ENCODE peak calls at places on chromosomes 12 and 14, in seven cellular contexts. One of them, this sample, is unnamed.
A peak's percentile ranks its signal among the peaks of the same experiment; 100 is the strongest.

GRCh38 chr12:94285954-94286579 is 137.7 kb downstream of the PLXNC1 start:
- DNase-seq in GM23338: no peak
- DNase-seq in adrenal gland: no peak
- DNase-seq in transverse colon: no peak
- DNase-seq in Caco-2: no peak
- DNase-seq in cardiac muscle cell: no peak
- DNase-seq in CD8-positive, alpha-beta memory T cell: no peak
- DNase-seq in this sample: no peak

GRCh38 chr12:114902665-114903393 is 218.9 kb upstream of the TBX3 start:
- DNase-seq in CD8-positive, alpha-beta memory T cell: no peak
- DNase-seq in transverse colon: no peak
- DNase-seq in GM23338: no peak
- DNase-seq in Caco-2: peak; percentile 58
- DNase-seq in cardiac muscle cell: peak; percentile 68
- DNase-seq in adrenal gland: no peak
- DNase-seq in this sample: no peak

GRCh38 chr14:36069535-36069900 is 107.0 kb downstream of the PTCSC3 start:
- DNase-seq in CD8-positive, alpha-beta memory T cell: peak; percentile 16
- DNase-seq in GM23338: peak; percentile 81
- DNase-seq in cardiac muscle cell: peak; percentile 43
- DNase-seq in Caco-2: peak; percentile 51
- DNase-seq in transverse colon: no peak
- DNase-seq in adrenal gland: no peak
- DNase-seq in this sample: peak; percentile 69

GRCh38 chr14:96057738-96058137 is 18.6 kb downstream of the C14orf132 start:
- DNase-seq in GM23338: no peak
- DNase-seq in transverse colon: no peak
- DNase-seq in Caco-2: no peak
- DNase-seq in adrenal gland: no peak
- DNase-seq in CD8-positive, alpha-beta memory T cell: no peak
- DNase-seq in cardiac muscle cell: no peak
- DNase-seq in this sample: no peak

GRCh38 chr14:33120341-33120740 is 181.7 kb downstream of the NPAS3 start:
- DNase-seq in cardiac muscle cell: no peak
- DNase-seq in Caco-2: no peak
- DNase-seq in transverse colon: no peak
- DNase-seq in CD8-positive, alpha-beta memory T cell: no peak
- DNase-seq in GM23338: no peak
- DNase-seq in adrenal gland: no peak
- DNase-seq in this sample: no peak

GRCh38 chr12:121789800-121790748 is 3.4 kb downstream of the RHOF start:
- DNase-seq in GM23338: peak; percentile 67
- DNase-seq in CD8-positive, alpha-beta memory T cell: peak; percentile 96
- DNase-seq in cardiac muscle cell: peak; percentile 27
- DNase-seq in Caco-2: no peak
- DNase-seq in adrenal gland: peak; percentile 61
- DNase-seq in transverse colon: peak; percentile 87
- DNase-seq in this sample: peak; percentile 44

GRCh38 chr12:26138860-26139259 is 14.0 kb upstream of the BHLHE41 start:
- DNase-seq in Caco-2: no peak
- DNase-seq in transverse colon: no peak
- DNase-seq in cardiac muscle cell: no peak
- DNase-seq in GM23338: no peak
- DNase-seq in adrenal gland: no peak
- DNase-seq in CD8-positive, alpha-beta memory T cell: no peak
- DNase-seq in this sample: no peak

GRCh38 chr14:104820669-104821228 is 19.8 kb downstream of the ZBTB42 start:
- DNase-seq in Caco-2: no peak
- DNase-seq in cardiac muscle cell: peak; percentile 81
- DNase-seq in GM23338: peak; percentile 79
- DNase-seq in adrenal gland: peak; percentile 52
- DNase-seq in transverse colon: peak; percentile 65
- DNase-seq in CD8-positive, alpha-beta memory T cell: no peak
- DNase-seq in this sample: peak; percentile 69

GRCh38 chr14:87133073-87133815 is 859.7 kb downstream of the GALC start:
- DNase-seq in transverse colon: no peak
- DNase-seq in adrenal gland: no peak
- DNase-seq in CD8-positive, alpha-beta memory T cell: no peak
- DNase-seq in GM23338: no peak
- DNase-seq in cardiac muscle cell: no peak
- DNase-seq in Caco-2: no peak
- DNase-seq in this sample: no peak

GRCh38 chr12:93060666-93061413 is 131.7 kb upstream of the EEA1 start:
- DNase-seq in transverse colon: no peak
- DNase-seq in CD8-positive, alpha-beta memory T cell: no peak
- DNase-seq in adrenal gland: peak; percentile 21
- DNase-seq in GM23338: peak; percentile 41
- DNase-seq in Caco-2: no peak
- DNase-seq in cardiac muscle cell: peak; percentile 80
- DNase-seq in this sample: no peak

GRCh38 chr12:116472193-116472592 is 87.0 kb upstream of the MAP1LC3B2 start:
- DNase-seq in adrenal gland: no peak
- DNase-seq in GM23338: no peak
- DNase-seq in Caco-2: no peak
- DNase-seq in CD8-positive, alpha-beta memory T cell: no peak
- DNase-seq in cardiac muscle cell: no peak
- DNase-seq in transverse colon: no peak
- DNase-seq in this sample: no peak

GRCh38 chr14:35963209-35963608 is 137.1 kb downstream of the BRMS1L start:
- DNase-seq in Caco-2: no peak
- DNase-seq in CD8-positive, alpha-beta memory T cell: no peak
- DNase-seq in cardiac muscle cell: no peak
- DNase-seq in adrenal gland: no peak
- DNase-seq in transverse colon: no peak
- DNase-seq in GM23338: peak; percentile 67
- DNase-seq in this sample: no peak

GRCh38 chr12:121238604-121239334 is 28.8 kb downstream of the P2RX4 start:
- DNase-seq in transverse colon: no peak
- DNase-seq in Caco-2: no peak
- DNase-seq in CD8-positive, alpha-beta memory T cell: peak; percentile 15
- DNase-seq in GM23338: peak; percentile 45
- DNase-seq in adrenal gland: no peak
- DNase-seq in cardiac muscle cell: no peak
- DNase-seq in this sample: peak; percentile 75

GRCh38 chr12:105980048-105980447 is 158.7 kb downstream of the NUAK1 start:
- DNase-seq in CD8-positive, alpha-beta memory T cell: no peak
- DNase-seq in Caco-2: no peak
- DNase-seq in GM23338: no peak
- DNase-seq in transverse colon: no peak
- DNase-seq in cardiac muscle cell: no peak
- DNase-seq in adrenal gland: no peak
- DNase-seq in this sample: no peak

GRCh38 chr14:50954811-50955372 is 10.6 kb upstream of the PYGL start:
- DNase-seq in cardiac muscle cell: peak; percentile 79
- DNase-seq in adrenal gland: no peak
- DNase-seq in CD8-positive, alpha-beta memory T cell: peak; percentile 11
- DNase-seq in transverse colon: no peak
- DNase-seq in Caco-2: no peak
- DNase-seq in GM23338: peak; percentile 52
- DNase-seq in this sample: no peak

GRCh38 chr12:109768901-109769670 is 55.5 kb downstream of the FAM222A start:
- DNase-seq in transverse colon: no peak
- DNase-seq in adrenal gland: peak; percentile 21
- DNase-seq in cardiac muscle cell: no peak
- DNase-seq in GM23338: no peak
- DNase-seq in Caco-2: peak; percentile 17
- DNase-seq in CD8-positive, alpha-beta memory T cell: no peak
- DNase-seq in this sample: no peak

GRCh38 chr12:48817957-48818830 is at the start of gene CACNB3:
- DNase-seq in transverse colon: peak; percentile 86
- DNase-seq in adrenal gland: peak; percentile 66
- DNase-seq in GM23338: peak; percentile 89
- DNase-seq in Caco-2: peak; percentile 84
- DNase-seq in cardiac muscle cell: peak; percentile 55
- DNase-seq in CD8-positive, alpha-beta memory T cell: peak; percentile 76
- DNase-seq in this sample: peak; percentile 55

GRCh38 chr12:41932470-41932991 is 212.1 kb downstream of the GXYLT1 start:
- DNase-seq in GM23338: peak; percentile 70
- DNase-seq in transverse colon: peak; percentile 28
- DNase-seq in cardiac muscle cell: peak; percentile 62
- DNase-seq in Caco-2: no peak
- DNase-seq in adrenal gland: peak; percentile 50
- DNase-seq in CD8-positive, alpha-beta memory T cell: no peak
- DNase-seq in this sample: peak; percentile 50

GRCh38 chr14:20569066-20569465 is 8.2 kb upstream of the RNASE9 start:
- DNase-seq in GM23338: no peak
- DNase-seq in transverse colon: no peak
- DNase-seq in adrenal gland: no peak
- DNase-seq in cardiac muscle cell: no peak
- DNase-seq in CD8-positive, alpha-beta memory T cell: no peak
- DNase-seq in Caco-2: no peak
- DNase-seq in this sample: no peak

GRCh38 chr14:97977711-97978261 is 1180.6 kb downstream of the VRK1 start:
- DNase-seq in CD8-positive, alpha-beta memory T cell: peak; percentile 83
- DNase-seq in cardiac muscle cell: peak; percentile 6
- DNase-seq in GM23338: no peak
- DNase-seq in adrenal gland: peak; percentile 60
- DNase-seq in Caco-2: no peak
- DNase-seq in transverse colon: peak; percentile 75
- DNase-seq in this sample: peak; percentile 76

GRCh38 chr14:97976861-97977260 is 1179.7 kb downstream of the VRK1 start:
- DNase-seq in CD8-positive, alpha-beta memory T cell: peak; percentile 28
- DNase-seq in GM23338: no peak
- DNase-seq in transverse colon: peak; percentile 70
- DNase-seq in cardiac muscle cell: no peak
- DNase-seq in adrenal gland: no peak
- DNase-seq in Caco-2: no peak
- DNase-seq in this sample: peak; percentile 4

GRCh38 chr14:97975960-97976359 is 1178.8 kb downstream of the VRK1 start:
- DNase-seq in cardiac muscle cell: no peak
- DNase-seq in CD8-positive, alpha-beta memory T cell: no peak
- DNase-seq in Caco-2: no peak
- DNase-seq in adrenal gland: no peak
- DNase-seq in GM23338: no peak
- DNase-seq in transverse colon: no peak
- DNase-seq in this sample: no peak

GRCh38 chr14:97978336-97978735 is 1181.2 kb downstream of the VRK1 start:
- DNase-seq in cardiac muscle cell: no peak
- DNase-seq in adrenal gland: peak; percentile 70
- DNase-seq in transverse colon: peak; percentile 78
- DNase-seq in Caco-2: peak; percentile 55
- DNase-seq in CD8-positive, alpha-beta memory T cell: peak; percentile 72
- DNase-seq in GM23338: peak; percentile 81
- DNase-seq in this sample: peak; percentile 82
- H3K4me3 ChIP-seq in cardiac muscle cell: no peak overlapping the region
- H3K4me3 ChIP-seq in adrenal gland: no peak overlapping the region
- H3K4me3 ChIP-seq in transverse colon: peak overlapping the region; percentile 26
- H3K4me3 ChIP-seq in Caco-2: no peak overlapping the region
- H3K4me3 ChIP-seq in CD8-positive, alpha-beta memory T cell: peak overlapping the region; percentile 56
- H3K4me3 ChIP-seq in GM23338: peak overlapping the region; percentile 34
- H3K4me3 ChIP-seq in this sample: no peak overlapping the region

GRCh38 chr14:63468273-63468672 is 74.9 kb downstream of the PPP2R5E start:
- DNase-seq in transverse colon: no peak
- DNase-seq in CD8-positive, alpha-beta memory T cell: no peak
- DNase-seq in cardiac muscle cell: no peak
- DNase-seq in Caco-2: no peak
- DNase-seq in adrenal gland: no peak
- DNase-seq in GM23338: no peak
- DNase-seq in this sample: no peak
- H3K4me1 ChIP-seq in transverse colon: peaks cover 60% of the 10 kb centered on the region
- H3K4me1 ChIP-seq in CD8-positive, alpha-beta memory T cell: peaks cover 31% of the 10 kb centered on the region
- H3K4me1 ChIP-seq in cardiac muscle cell: peaks cover 4% of the 10 kb centered on the region
- H3K4me1 ChIP-seq in Caco-2: peaks cover 11% of the 10 kb centered on the region
- H3K4me1 ChIP-seq in adrenal gland: peaks cover 4% of the 10 kb centered on the region
- H3K4me1 ChIP-seq in GM23338: peaks cover 25% of the 10 kb centered on the region
- H3K4me1 ChIP-seq in this sample: peaks cover 48% of the 10 kb centered on the region

GRCh38 chr14:57865450-57866198 is at the start of gene SLC35F4:
- DNase-seq in CD8-positive, alpha-beta memory T cell: no peak
- DNase-seq in Caco-2: no peak
- DNase-seq in transverse colon: no peak
- DNase-seq in cardiac muscle cell: peak; percentile 33
- DNase-seq in adrenal gland: no peak
- DNase-seq in GM23338: peak; percentile 96
- DNase-seq in this sample: peak; percentile 37
- H3K4me3 ChIP-seq in CD8-positive, alpha-beta memory T cell: no peak within 1 kb of the TSS
- H3K4me3 ChIP-seq in Caco-2: no peak within 1 kb of the TSS
- H3K4me3 ChIP-seq in transverse colon: no peak within 1 kb of the TSS
- H3K4me3 ChIP-seq in cardiac muscle cell: peak within 1 kb of the TSS; percentile 20
- H3K4me3 ChIP-seq in adrenal gland: no peak within 1 kb of the TSS
- H3K4me3 ChIP-seq in GM23338: peak within 1 kb of the TSS; percentile 80
- H3K4me3 ChIP-seq in this sample: peak within 1 kb of the TSS; percentile 5

DNA sequence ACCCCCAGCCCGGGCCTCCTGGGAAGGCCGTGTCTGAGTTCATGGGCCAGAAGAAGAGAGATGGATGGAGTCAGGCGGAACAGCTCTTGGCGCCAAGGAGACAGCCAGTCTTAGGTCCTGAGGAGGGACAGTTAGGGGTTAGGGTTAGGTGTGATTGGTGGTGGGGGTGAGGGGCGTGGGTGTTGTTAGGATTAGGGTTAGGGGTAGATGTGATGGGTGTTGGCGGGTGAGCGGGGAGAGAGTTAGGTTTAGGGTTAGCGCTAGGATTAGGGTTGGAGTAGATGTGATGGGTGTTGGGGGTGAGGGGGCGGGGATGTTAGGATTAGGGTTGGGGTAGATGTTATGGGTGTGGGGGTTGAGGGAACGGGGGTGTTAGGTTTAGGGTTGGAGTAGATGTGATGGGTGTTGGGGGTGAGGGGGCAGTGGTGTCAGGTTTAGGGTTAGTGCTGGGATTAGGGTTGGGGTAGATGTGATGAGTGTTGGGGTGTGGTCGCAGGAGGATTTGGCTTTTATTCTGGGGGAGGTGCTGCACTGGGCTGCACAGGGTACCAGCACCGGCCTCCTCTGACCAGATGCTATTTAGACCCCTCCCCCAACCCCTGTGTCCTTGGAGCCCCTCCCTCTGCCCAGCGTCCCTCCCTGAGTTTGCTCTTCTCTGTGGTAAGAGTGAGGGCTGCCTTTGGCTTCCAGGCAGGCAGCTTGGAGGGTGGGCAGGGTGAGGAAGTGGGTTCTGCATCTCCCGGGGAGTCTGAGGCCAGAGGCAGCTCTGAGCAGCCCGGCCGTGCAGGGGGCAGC is 35.6 kb upstream of the FBRSL1 start:
- DNase-seq in GM23338: no peak
- DNase-seq in cardiac muscle cell: no peak
- DNase-seq in Caco-2: no peak
- DNase-seq in CD8-positive, alpha-beta memory T cell: no peak
- DNase-seq in transverse colon: no peak
- DNase-seq in adrenal gland: no peak
- DNase-seq in this sample: no peak
- H3K4me1 ChIP-seq in GM23338: no peaks in the 10 kb centered on the region
- H3K4me1 ChIP-seq in cardiac muscle cell: no peaks in the 10 kb centered on the region
- H3K4me1 ChIP-seq in Caco-2: no peaks in the 10 kb centered on the region
- H3K4me1 ChIP-seq in CD8-positive, alpha-beta memory T cell: peaks cover 4% of the 10 kb centered on the region
- H3K4me1 ChIP-seq in transverse colon: no peaks in the 10 kb centered on the region
- H3K4me1 ChIP-seq in adrenal gland: no peaks in the 10 kb centered on the region
- H3K4me1 ChIP-seq in this sample: peaks cover 8% of the 10 kb centered on the region

GRCh38 chr12:75509621-75510020 is 1.8 kb downstream of the KRR1 start:
- DNase-seq in GM23338: no peak
- DNase-seq in Caco-2: no peak
- DNase-seq in transverse colon: no peak
- DNase-seq in cardiac muscle cell: no peak
- DNase-seq in adrenal gland: no peak
- DNase-seq in CD8-positive, alpha-beta memory T cell: no peak
- DNase-seq in this sample: no peak
- H3K4me3 ChIP-seq in GM23338: peak overlapping the region; percentile 72
- H3K4me3 ChIP-seq in Caco-2: no peak overlapping the region
- H3K4me3 ChIP-seq in transverse colon: no peak overlapping the region
- H3K4me3 ChIP-seq in cardiac muscle cell: no peak overlapping the region
- H3K4me3 ChIP-seq in adrenal gland: no peak overlapping the region
- H3K4me3 ChIP-seq in CD8-positive, alpha-beta memory T cell: peak overlapping the region; percentile 74
- H3K4me3 ChIP-seq in this sample: no peak overlapping the region